ENCODE peak calls at places on chromosomes 13 and 19, in six cellular contexts. V is IMR-90, T is tibial nerve, R is right lobe of liver, S is spleen, G is uterus. X is an unnamed sample.

GRCh38 chr19:42474743-42475142 is 32.0 kb upstream of the CXCL17 start:
- DNase-seq in V (no peak), T (no peak), R (no peak), S (no peak), G (no peak), X (no peak)

GRCh38 chr19:47066376-47067214 is 18.2 kb upstream of the TMEM160 start:
- DNase-seq in V (no peak), T (no peak), R (no peak), S (no peak), G (no peak), X (no peak)

GRCh38 chr19:46717716-46718143 is 816 bp upstream of the PRKD2 start:
- DNase-seq in V (no peak), T (no peak), R (peak), S (peak), G (no peak), X (no peak)

GRCh38 chr19:5141926-5142724 is 173.2 kb downstream of the KDM4B start:
- DNase-seq in V (no peak), T (no peak), R (peak), S (peak), G (no peak), X (no peak)

GRCh38 chr13:110128546-110128945 is 178.4 kb downstream of the COL4A1 start:
- DNase-seq in V (no peak), T (no peak), R (no peak), S (no peak), G (no peak), X (no peak)

GRCh38 chr19:50204081-50204428 is 633 bp downstream of the MYH14 start:
- DNase-seq in V (no peak), T (no peak), R (no peak), S (no peak), G (no peak), X (no peak)

GRCh38 chr13:101181076-101181685 is 235.1 kb downstream of the NALCN start:
- DNase-seq in V (peak), T (no peak), R (no peak), S (no peak), G (no peak), X (no peak)

GRCh38 chr13:98176777-98177608 is at the start of gene RNF113B:
- DNase-seq in V (no peak), T (no peak), R (no peak), S (no peak), G (no peak), X (no peak)

GRCh38 chr13:105961438-105961837 is 574.0 kb downstream of the EFNB2 start:
- DNase-seq in V (no peak), T (no peak), R (no peak), S (no peak), G (no peak), X (no peak)

GRCh38 chr13:75931116-75931515 is 295.0 kb downstream of the LMO7 start:
- DNase-seq in V (peak), T (no peak), R (no peak), S (no peak), G (no peak), X (no peak)

GRCh38 chr19:982567-983170 is 1.5 kb upstream of the WDR18 start:
- DNase-seq in V (peak), T (peak), R (peak), S (peak), G (peak), X (peak)

GRCh38 chr13:21324793-21325192 is 134.3 kb downstream of the ZDHHC20 start:
- DNase-seq in V (no peak), T (no peak), R (no peak), S (no peak), G (no peak), X (no peak)

DNA sequence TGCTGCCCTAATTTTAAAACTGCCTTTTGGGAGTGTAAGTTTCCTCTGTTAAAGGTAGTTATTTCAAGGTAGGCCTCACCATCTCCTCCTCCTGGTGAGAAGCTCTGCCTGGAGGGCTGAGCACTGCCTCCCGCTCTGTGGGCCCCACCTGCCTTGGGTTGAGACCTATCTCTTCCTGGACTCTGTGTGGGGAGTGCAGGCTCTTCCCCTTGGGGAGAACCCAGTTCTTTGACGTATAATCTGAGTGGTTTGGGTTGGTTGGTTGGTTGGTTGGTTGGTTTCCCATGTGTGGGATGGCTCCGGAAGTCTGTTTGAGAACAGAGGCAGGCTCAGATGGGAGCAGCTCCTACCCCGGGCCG is 39.1 kb downstream of the ACTN4 start:
- DNase-seq in V (no peak), T (no peak), R (no peak), S (no peak), G (no peak), X (no peak)
- TF ChIP-seq POLR2A in V (no peak), T (no peak), R (no peak), S (no peak), G (no peak), X (no peak)

GRCh38 chr19:28656644-28657043 is 556.3 kb downstream of the UQCRFS1 start:
- DNase-seq in V (no peak), T (no peak), R (no peak), S (no peak), G (no peak), X (no peak)

GRCh38 chr19:28655054-28655453 is 557.9 kb downstream of the UQCRFS1 start:
- DNase-seq in V (no peak), T (no peak), R (no peak), S (no peak), G (no peak), X (no peak)

GRCh38 chr19:28652790-28653189 is 560.2 kb downstream of the UQCRFS1 start:
- DNase-seq in V (no peak), T (no peak), R (no peak), S (no peak), G (no peak), X (no peak)
- H3K4me3 ChIP-seq in V (no peak), T (no peak), R (no peak), S (no peak), G (no peak), X (no peak)

DNA sequence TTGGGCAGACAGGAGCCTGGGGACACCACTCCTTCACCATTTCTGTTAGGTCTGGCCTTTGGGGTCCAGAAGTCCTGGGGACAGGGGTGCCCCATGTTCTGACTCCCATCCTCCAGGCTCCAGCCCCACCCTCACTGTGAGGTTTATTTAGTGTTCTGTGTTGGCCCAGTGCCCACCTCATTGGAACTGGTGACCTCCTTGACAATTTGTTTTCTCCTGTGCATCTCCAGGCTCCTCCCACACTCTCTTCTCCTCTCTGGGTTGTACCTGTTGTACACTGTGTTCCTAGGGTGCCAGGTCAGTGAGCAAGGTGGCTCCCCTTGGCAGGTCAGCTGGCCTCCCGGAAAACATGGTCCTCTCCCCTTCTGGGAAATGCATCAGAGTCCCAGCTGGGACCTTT is 110.8 kb downstream of the ZNF536 start:
- DNase-seq in V (no peak), T (no peak), R (no peak), S (no peak), G (no peak), X (peak)
- TF ChIP-seq CTCF in V (no peak), T (no peak), R (no peak), S (no peak), G (no peak), X (no peak)

GRCh38 chr19:2229103-2230028 is 6.8 kb downstream of the PLEKHJ1 start:
- DNase-seq in V (no peak), T (no peak), R (peak), S (no peak), G (no peak), X (no peak)

GRCh38 chr19:2231621-2232221 is 4.4 kb downstream of the PLEKHJ1 start:
- DNase-seq in V (no peak), T (no peak), R (no peak), S (no peak), G (no peak), X (no peak)

GRCh38 chr19:2230029-2230531 is 6.0 kb downstream of the PLEKHJ1 start:
- DNase-seq in V (no peak), T (no peak), R (no peak), S (no peak), G (no peak), X (no peak)

GRCh38 chr19:2232286-2233151 is 3.6 kb downstream of the PLEKHJ1 start:
- DNase-seq in V (no peak), T (no peak), R (no peak), S (no peak), G (no peak), X (no peak)

DNA sequence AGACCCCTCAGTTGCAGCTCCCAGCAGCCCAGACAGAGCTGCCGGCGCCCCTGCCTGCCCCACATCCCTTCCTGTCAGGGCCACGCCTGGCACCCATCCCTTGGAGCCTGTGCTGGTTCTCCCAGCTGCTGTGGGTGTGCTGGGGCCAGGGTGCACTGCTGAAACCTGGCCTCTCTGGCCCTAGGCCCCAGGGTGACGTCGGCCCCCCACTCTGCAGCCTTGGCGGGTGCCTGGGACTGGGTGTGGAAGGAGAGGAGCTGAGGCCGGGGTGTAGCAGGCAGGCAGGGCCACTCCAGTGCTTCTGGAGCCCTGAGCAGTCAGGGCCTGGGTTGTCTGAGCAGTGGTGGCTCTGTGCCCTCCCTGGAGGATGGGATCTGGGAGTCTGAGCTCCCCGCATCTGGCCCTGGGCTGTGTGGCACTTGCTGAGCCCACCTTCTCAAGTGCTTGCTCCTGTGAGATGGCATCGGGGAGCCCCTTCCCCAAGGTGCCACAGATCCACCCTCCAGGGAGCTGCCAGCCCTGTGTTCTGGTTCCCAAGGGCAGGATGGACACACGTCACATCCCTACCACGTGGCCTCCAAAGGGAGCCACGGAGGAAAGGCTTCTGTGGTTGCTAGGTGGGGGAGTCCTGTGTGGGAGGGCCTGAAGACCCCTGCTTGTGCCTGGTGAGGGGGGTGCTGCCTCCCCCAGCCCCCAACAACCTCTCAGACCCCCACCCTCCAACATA is 5.2 kb downstream of the PLEKHJ1 start:
- DNase-seq in V (no peak), T (no peak), R (no peak), S (no peak), G (no peak), X (no peak)
- TF ChIP-seq POLR2A in V (no peak), T (no peak), R (no peak), S (no peak), G (no peak), X (no peak)

DNA sequence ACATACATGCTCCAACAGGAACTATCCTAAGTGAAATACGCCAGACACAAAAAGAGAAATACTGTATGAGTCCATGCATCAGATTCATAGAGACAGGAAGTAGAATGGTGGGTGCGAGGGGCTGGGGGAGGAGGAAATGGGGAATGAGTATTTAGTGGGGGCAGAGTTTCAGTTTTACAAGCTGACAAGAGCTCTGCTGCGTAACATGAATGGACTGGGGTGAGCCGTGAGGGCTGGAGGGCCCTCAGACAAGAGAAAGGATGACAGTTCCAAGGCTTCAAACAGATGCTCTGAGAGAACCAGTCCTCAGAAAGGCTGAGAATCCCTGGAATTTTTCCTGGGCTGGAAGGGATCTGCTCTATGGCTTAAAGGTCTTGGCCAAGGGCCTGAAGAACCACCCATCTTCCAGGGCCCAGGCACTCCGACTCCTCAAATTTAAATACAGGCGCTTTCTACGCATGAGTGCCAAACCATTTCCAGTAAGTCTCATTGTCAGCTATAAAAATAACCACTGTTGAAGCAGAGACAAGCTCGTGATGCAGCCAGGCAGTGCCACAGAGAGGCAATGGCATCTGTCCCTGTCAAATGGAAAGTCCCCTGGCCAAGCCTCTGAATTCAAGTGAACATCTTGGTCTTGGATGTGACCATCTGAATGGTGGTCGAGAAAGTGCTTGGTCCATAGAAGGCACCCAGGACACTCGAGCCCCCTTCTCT is 17.5 kb downstream of the KLF2 start:
- DNase-seq in V (no peak), T (no peak), R (no peak), S (no peak), G (no peak), X (peak)
- H3K4me3 ChIP-seq in V (no peak), T (no peak), R (no peak), S (no peak), G (no peak), X (no peak)

DNA sequence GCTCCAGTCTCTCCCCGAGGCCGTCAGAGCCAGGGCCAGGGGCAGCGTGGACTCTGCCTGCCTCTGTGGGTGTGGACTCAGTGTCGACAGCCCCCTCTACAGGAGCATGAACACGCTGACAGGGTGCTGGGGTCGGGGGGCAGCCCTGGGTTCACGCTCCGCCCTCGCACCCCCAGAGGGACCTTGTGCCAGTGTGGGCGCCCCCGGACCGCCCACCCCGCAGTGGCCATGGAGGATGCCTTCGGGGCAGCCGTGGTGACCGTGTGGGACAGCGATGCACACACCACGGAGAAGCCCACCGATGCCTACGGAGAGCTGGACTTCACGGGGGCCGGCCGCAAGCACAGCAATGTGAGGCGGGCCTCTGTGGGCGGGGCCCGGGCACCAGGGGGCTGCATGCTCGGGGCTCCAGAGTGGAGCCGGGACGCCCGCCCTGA is 8.3 kb downstream of the TRPM4 start:
- DNase-seq in V (no peak), T (no peak), R (no peak), S (no peak), G (no peak), X (no peak)
- TF ChIP-seq CTCF in V (no peak), T (no peak), R (no peak), S (no peak), G (no peak), X (no peak)

GRCh38 chr19:38693380-38694223 is 46.2 kb downstream of the ACTN4 start:
- DNase-seq in V (peak), T (no peak), R (peak), S (peak), G (no peak), X (peak)
- TF ChIP-seq POLR2A in V (no peak), T (no peak), R (no peak), S (no peak), G (peak), X (no peak)

GRCh38 chr19:7788178-7788932 is 25.3 kb downstream of the CLEC4M start:
- DNase-seq in V (no peak), T (no peak), R (peak), S (peak), G (no peak), X (no peak)
- H3K4me3 ChIP-seq in V (no peak), T (peak), R (no peak), S (peak), G (no peak), X (no peak)

GRCh38 chr19:52660981-52661380 is 22.8 kb upstream of the ZNF83 start:
- DNase-seq in V (peak), T (no peak), R (no peak), S (no peak), G (no peak), X (no peak)
- TF ChIP-seq CTCF in V (no peak), T (no peak), R (no peak), S (no peak), G (no peak), X (no peak)